ENCODE peak calls at places on chromosomes 16 and 17, in five cellular contexts. N is transverse colon, D is dorsolateral prefrontal cortex, L is endodermal cell, T is heart left ventricle. F is an unnamed sample.
A peak's percentile ranks its signal among the peaks of the same experiment; 100 is the strongest.

GRCh38 chr16:87099001-87099740 is 218.0 kb downstream of the C16orf95 start:
- DNase-seq in N (no peak), L (no peak), T (no peak), D (no peak), F (no peak)

GRCh38 chr16:29962344-29962994 is 590 bp downstream of the TMEM219 start:
- DNase-seq in L (no peak), N (peak; percentile 48), D (no peak), T (no peak), F (peak; percentile 51)

GRCh38 chr16:30953511-30954124 is 3.9 kb upstream of the SETD1A start:
- DNase-seq in L (peak; percentile 95), T (peak; percentile 77), D (peak; percentile 51), N (peak; percentile 73), F (peak; percentile 88)

GRCh38 chr17:78748048-78748729 is 33.9 kb downstream of the CYTH1 start:
- DNase-seq in T (no peak), D (no peak), N (peak; percentile 46), L (no peak), F (no peak)

GRCh38 chr16:468072-468821 is 42.8 kb downstream of the RAB11FIP3 start:
- DNase-seq in D (no peak), T (no peak), L (peak; percentile 67), N (no peak), F (no peak)

GRCh38 chr17:79082311-79083190 is 7.9 kb downstream of the ENGASE start:
- DNase-seq in L (peak; percentile 94), N (peak; percentile 55), D (no peak), T (peak; percentile 61), F (peak; percentile 73)

GRCh38 chr17:81336930-81337325 is 41.8 kb upstream of the SLC38A10 start:
- DNase-seq in T (peak; percentile 31), L (peak; percentile 48), N (peak; percentile 14), D (no peak), F (peak; percentile 13)

GRCh38 chr16:50879873-50880695 is 138.2 kb downstream of the CYLD start:
- DNase-seq in T (no peak), L (peak; percentile 92), D (no peak), N (no peak), F (peak; percentile 57)

GRCh38 chr17:63274156-63274555 is 171.9 kb downstream of the CYB561 start:
- DNase-seq in L (no peak), T (peak; percentile 56), D (no peak), N (no peak), F (no peak)

GRCh38 chr16:24035127-24035842 is 199.5 kb downstream of the PRKCB start:
- DNase-seq in N (peak; percentile 15), T (no peak), D (no peak), L (no peak), F (no peak)

GRCh38 chr17:37088459-37088858 is 139.7 kb downstream of the AATF start:
- DNase-seq in D (no peak), T (no peak), N (no peak), L (no peak), F (peak; percentile 41)

GRCh38 chr16:29784901-29785500 is 5.5 kb upstream of the KIF22 start:
- DNase-seq in D (no peak), L (peak; percentile 96), N (peak; percentile 69), T (peak; percentile 81), F (peak; percentile 82)

DNA sequence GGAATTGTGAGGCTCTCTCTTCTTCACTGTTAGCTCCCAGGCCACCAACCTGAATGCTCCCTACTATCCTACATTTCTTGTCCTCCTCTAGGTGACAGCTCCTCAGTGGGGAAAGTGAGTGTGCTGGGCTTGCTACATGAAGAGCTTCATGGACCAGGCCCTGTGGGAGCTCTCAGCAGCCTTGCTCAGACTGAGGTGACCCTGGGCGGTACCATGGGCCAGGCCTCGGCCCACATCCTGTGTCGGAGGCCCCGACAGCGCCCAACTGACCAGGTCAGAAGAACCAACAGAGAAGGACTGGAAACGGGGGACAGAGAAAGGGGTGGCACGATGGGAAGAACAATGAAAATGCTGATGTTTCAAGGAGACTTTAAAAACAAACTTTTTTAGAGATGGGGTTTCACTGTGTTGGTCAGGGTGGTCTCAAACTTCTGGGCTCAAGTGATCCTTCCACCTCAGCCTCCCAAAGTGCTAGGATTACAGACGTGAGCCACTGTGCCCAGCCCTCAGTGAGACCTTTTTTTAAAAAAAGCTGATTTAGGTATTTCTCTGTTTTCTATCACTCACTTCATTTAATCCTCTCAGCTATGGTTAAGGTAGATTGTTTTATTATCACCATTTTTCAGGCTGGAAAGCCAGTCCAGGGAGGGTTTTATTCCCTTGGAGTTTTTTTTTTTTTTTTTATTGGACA is 4.9 kb downstream of the ELP5 start:
- DNase-seq in N (no peak), L (no peak), T (no peak), D (no peak), F (no peak)
- H3K27ac ChIP-seq in N (peak overlapping the region; percentile 92), L (no peak overlapping the region), T (no peak overlapping the region), D (no peak overlapping the region), F (peak overlapping the region; percentile 94)

DNA sequence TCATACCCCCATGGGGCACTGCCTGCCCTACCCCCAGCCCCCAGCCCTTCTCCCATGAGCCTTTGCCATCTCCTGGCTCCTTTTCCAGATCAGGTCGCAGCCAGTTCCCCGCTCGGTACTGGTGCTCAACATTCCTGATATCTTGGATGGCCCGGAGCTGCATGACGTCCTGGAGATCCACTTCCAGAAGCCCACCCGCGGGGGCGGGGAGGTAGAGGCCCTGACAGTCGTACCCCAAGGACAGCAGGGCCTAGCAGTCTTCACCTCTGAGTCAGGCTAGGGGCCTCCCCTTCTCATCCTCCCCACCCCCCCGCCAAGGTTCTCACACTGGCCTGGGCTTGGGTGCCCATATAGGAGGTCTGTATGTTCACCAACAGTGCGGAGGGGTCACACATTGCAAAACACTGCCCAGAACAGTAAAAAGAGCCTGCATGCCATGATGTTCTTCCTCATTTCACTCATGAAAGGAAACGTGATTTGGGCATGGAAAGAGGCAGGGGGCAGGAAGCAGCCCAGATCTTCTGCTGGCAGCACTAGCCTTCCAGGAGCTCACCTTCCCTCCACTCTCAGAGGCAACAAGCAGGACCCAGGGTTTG is 7.5 kb downstream of the IFI35 start:
- DNase-seq in L (peak; percentile 46), N (no peak), D (no peak), T (peak; percentile 49), F (no peak)
- H3K27ac ChIP-seq in L (peak overlapping the region; percentile 70), N (no peak overlapping the region), D (peak overlapping the region; percentile 11), T (peak overlapping the region; percentile 74), F (no peak overlapping the region)

GRCh38 chr16:28499854-28500253 is 5.4 kb downstream of the APOBR start:
- DNase-seq in L (no peak), D (no peak), N (no peak), T (no peak), F (no peak)
- H3K27ac ChIP-seq in L (no peak overlapping the region), D (no peak overlapping the region), N (no peak overlapping the region), T (no peak overlapping the region), F (no peak overlapping the region)

DNA sequence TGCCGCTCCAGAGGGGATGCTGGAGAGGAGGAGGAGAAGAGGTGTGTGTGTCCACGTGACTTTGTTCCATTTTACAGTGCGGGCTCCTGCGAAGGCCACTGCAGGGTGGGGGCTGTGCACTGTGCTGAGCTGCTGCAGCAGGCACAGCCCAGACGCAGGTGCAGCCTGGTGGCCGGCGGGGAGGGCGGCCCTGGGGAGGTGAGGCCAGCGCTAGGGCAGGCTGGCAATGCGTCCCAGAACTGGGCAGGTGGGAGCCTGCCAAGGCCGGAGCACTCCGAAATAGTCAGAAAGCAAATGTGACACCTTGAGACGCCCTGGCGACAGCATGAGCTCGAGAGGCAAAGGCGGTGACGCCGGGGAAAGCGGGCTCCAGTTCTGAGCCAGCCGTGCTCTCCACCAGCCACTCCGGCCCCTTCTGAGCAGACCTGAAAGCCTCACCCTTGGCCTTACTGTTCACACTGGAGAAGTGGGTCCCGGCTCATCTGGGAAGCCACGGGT is 29.7 kb downstream of the CIBAR2 start:
- DNase-seq in T (no peak), D (no peak), N (peak; percentile 56), L (peak; percentile 75), F (no peak)
- H3K27ac ChIP-seq in T (no peak overlapping the region), D (peak overlapping the region; percentile 39), N (no peak overlapping the region), L (peak overlapping the region; percentile 1), F (no peak overlapping the region)

DNA sequence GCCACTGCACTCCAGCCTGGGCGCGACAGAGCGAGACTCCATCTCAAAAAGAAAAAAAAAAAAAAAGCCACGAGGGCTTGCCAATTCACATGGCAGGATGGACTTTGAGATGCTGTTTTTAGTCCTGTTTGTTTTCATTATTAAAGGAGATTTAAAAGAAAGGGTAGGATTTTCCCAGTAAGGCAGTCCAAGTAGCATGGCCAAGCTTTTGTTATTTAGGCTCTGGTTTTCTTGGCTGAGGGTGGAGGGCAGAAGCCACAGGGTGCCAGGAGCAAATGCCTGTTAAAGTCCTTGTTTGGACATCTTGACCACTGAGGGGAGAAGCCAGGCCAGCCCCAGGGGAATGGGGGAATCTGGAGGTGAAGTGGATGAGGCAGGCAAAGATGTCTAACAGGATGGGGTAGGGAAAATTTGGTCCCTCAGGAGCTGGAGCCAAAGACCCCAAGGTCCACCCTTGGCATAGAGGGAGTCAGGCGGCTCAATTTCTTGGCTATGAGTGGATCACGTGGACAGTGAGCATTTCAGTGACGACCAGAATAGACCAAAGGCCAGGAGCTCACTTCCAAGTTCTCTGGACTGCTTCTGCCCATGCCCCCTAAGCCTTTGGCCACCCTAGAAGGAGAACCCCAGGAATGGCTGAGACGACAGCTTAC is 20.8 kb upstream of the PLLP start:
- DNase-seq in N (no peak), L (no peak), T (no peak), D (no peak), F (no peak)
- H3K27ac ChIP-seq in N (no peak overlapping the region), L (no peak overlapping the region), T (peak overlapping the region; percentile 58), D (peak overlapping the region; percentile 61), F (peak overlapping the region; percentile 95)

GRCh38 chr17:57600092-57600491 is 145.0 kb downstream of the CCDC182 start:
- DNase-seq in L (no peak), T (no peak), N (no peak), D (no peak), F (no peak)
- H3K27ac ChIP-seq in L (no peak overlapping the region), T (peak overlapping the region; percentile 63), N (no peak overlapping the region), D (peak overlapping the region; percentile 44), F (no peak overlapping the region)

GRCh38 chr17:45236002-45236606 is 14.4 kb downstream of the FMNL1 start:
- DNase-seq in T (no peak), N (no peak), L (no peak), D (no peak), F (no peak)

GRCh38 chr17:45238155-45238774 is 16.6 kb downstream of the FMNL1 start:
- DNase-seq in L (no peak), N (no peak), D (no peak), T (no peak), F (no peak)

GRCh38 chr17:45234641-45235040 is 13.0 kb downstream of the FMNL1 start:
- DNase-seq in D (no peak), T (no peak), N (no peak), L (peak; percentile 89), F (no peak)

GRCh38 chr17:45235071-45236001 is 13.7 kb downstream of the FMNL1 start:
- DNase-seq in L (peak; percentile 97), N (peak; percentile 83), T (peak; percentile 82), D (peak; percentile 49), F (peak; percentile 87)

GRCh38 chr17:45237686-45238085 is 16.0 kb downstream of the FMNL1 start:
- DNase-seq in T (no peak), D (no peak), N (no peak), L (no peak), F (no peak)
- H3K27ac ChIP-seq in T (no peak overlapping the region), D (no peak overlapping the region), N (no peak overlapping the region), L (no peak overlapping the region), F (no peak overlapping the region)